ENCODE peak calls at places on chromosomes 2 and 18, in five cellular contexts. I, V, P, K and M are unnamed samples.
A peak's percentile ranks its signal among the peaks of the same experiment; 100 is the strongest.

GRCh38 chr2:128593518-128594272 is 275.0 kb upstream of the HS6ST1 start:
- DNase-seq in I (no peak), K (no peak), V (no peak), P (no peak), M (peak; percentile 52)

GRCh38 chr2:72080286-72081145 is 67.1 kb downstream of the CYP26B1 start:
- DNase-seq in K (no peak), P (no peak), I (no peak), V (no peak), M (no peak)

GRCh38 chr18:55266981-55267380 is 307.7 kb upstream of the CCDC68 start:
- DNase-seq in I (no peak), V (peak; percentile 90), K (no peak), P (no peak), M (no peak)

GRCh38 chr2:240216197-240216596 is 75.7 kb upstream of the OTOS start:
- DNase-seq in P (no peak), K (no peak), V (no peak), I (no peak), M (no peak)

GRCh38 chr2:239805043-239805329 is 220.2 kb downstream of the NDUFA10 start:
- DNase-seq in K (no peak), I (no peak), V (no peak), P (no peak), M (no peak)

GRCh38 chr2:175742367-175742766 is 259.7 kb downstream of the LNPK start:
- DNase-seq in I (no peak), P (no peak), K (no peak), V (peak; percentile 68), M (peak; percentile 42)

GRCh38 chr2:74119912-74120825 is 27.5 kb downstream of the BOLA3 start:
- DNase-seq in V (peak; percentile 81), K (peak; percentile 90), P (peak; percentile 79), I (peak; percentile 92), M (peak; percentile 89)

GRCh38 chr2:59584958-59585357 is 968.5 kb downstream of the BCL11A start:
- DNase-seq in V (no peak), P (no peak), I (peak; percentile 7), K (peak; percentile 16), M (no peak)

GRCh38 chr2:181615086-181615635 is 41.7 kb downstream of the CERKL start:
- DNase-seq in K (no peak), V (no peak), P (no peak), I (no peak), M (no peak)

GRCh38 chr18:79605481-79605880 is 74.1 kb upstream of the CTDP1 start:
- DNase-seq in I (no peak), K (no peak), P (no peak), V (no peak), M (no peak)

GRCh38 chr2:60152226-60152833 is 401.1 kb downstream of the BCL11A start:
- DNase-seq in V (peak; percentile 2), K (peak; percentile 19), I (no peak), P (peak; percentile 11), M (peak; percentile 3)

GRCh38 chr2:53500181-53500580 is 267.4 kb upstream of the CHAC2 start:
- DNase-seq in V (no peak), P (no peak), K (no peak), I (no peak), M (peak; percentile 34)

GRCh38 chr2:30631051-30631671 is 176.1 kb downstream of the CAPN13 start:
- DNase-seq in P (no peak), I (no peak), K (no peak), V (peak; percentile 22), M (no peak)

GRCh38 chr2:34547900-34548299 is 948.8 kb upstream of the FAM98A start:
- DNase-seq in I (no peak), K (no peak), P (no peak), V (no peak), M (no peak)

GRCh38 chr2:217505303-217505702 is 497.5 kb downstream of the TNS1 start:
- DNase-seq in K (no peak), I (no peak), P (no peak), V (no peak), M (no peak)

GRCh38 chr2:26556309-26557243 is 78.7 kb upstream of the OTOF start:
- DNase-seq in K (no peak), P (no peak), V (no peak), I (no peak), M (no peak)

GRCh38 chr2:30923575-30923974 is 116.3 kb upstream of the CAPN13 start:
- DNase-seq in I (no peak), V (no peak), P (no peak), K (no peak), M (no peak)

GRCh38 chr2:96117701-96118588 is 1.6 kb upstream of the ADRA2B start:
- DNase-seq in P (no peak), V (no peak), I (no peak), K (no peak), M (no peak)

GRCh38 chr18:55116855-55117254 is 157.6 kb upstream of the CCDC68 start:
- DNase-seq in I (no peak), P (no peak), V (peak; percentile 80), K (no peak), M (no peak)

GRCh38 chr18:12005542-12006487 is 24.5 kb downstream of the IMPA2 start:
- DNase-seq in K (no peak), V (no peak), I (no peak), P (no peak), M (no peak)

GRCh38 chr2:134778372-134778771 is 59.6 kb upstream of the TMEM163 start:
- DNase-seq in V (no peak), I (peak; percentile 14), P (no peak), K (peak; percentile 31), M (no peak)

GRCh38 chr2:232103140-232103737 is 141.7 kb downstream of the DIS3L2 start:
- DNase-seq in I (no peak), V (peak; percentile 39), P (no peak), K (no peak), M (peak; percentile 45)

GRCh38 chr2:151029406-151030157 is 232.1 kb downstream of the RBM43 start:
- DNase-seq in P (no peak), K (no peak), V (peak; percentile 98), I (no peak), M (peak; percentile 93)

GRCh38 chr2:196279496-196279895 is 108.1 kb upstream of the STK17B start:
- DNase-seq in I (no peak), K (no peak), V (peak; percentile 12), P (no peak), M (peak; percentile 60)